ENCODE peak calls at places on chromosomes 7 and 10, in four cellular contexts. One of them, this sample, is unnamed.

GRCh38 chr10:93707623-93708022 is 5.2 kb upstream of the FRA10AC1 start:
- DNase-seq in esophagus squamous epithelium: no peak
- DNase-seq in cardiac muscle cell: no peak
- DNase-seq in A549: no peak
- DNase-seq in this sample: no peak

GRCh38 chr7:140005754-140006503 is 56.8 kb downstream of the PARP12 start:
- DNase-seq in esophagus squamous epithelium: no peak
- DNase-seq in cardiac muscle cell: peak; percentile 65
- DNase-seq in A549: peak; percentile 64
- DNase-seq in this sample: peak; percentile 90

GRCh38 chr7:45082031-45082830 is 6.5 kb downstream of the NACAD start:
- DNase-seq in A549: no peak
- DNase-seq in cardiac muscle cell: no peak
- DNase-seq in esophagus squamous epithelium: no peak
- DNase-seq in this sample: no peak

GRCh38 chr10:79129361-79129997 is 60.7 kb downstream of the ZMIZ1 start:
- DNase-seq in esophagus squamous epithelium: no peak
- DNase-seq in A549: no peak
- DNase-seq in cardiac muscle cell: peak; percentile 73
- DNase-seq in this sample: peak; percentile 93

GRCh38 chr10:42980553-42981357 is 96.1 kb upstream of the RET start:
- DNase-seq in cardiac muscle cell: no peak
- DNase-seq in esophagus squamous epithelium: no peak
- DNase-seq in A549: no peak
- DNase-seq in this sample: peak; percentile 81

GRCh38 chr10:92573091-92573797 is 649 bp downstream of the IDE start:
- DNase-seq in A549: peak; percentile 54
- DNase-seq in esophagus squamous epithelium: no peak
- DNase-seq in cardiac muscle cell: peak; percentile 47
- DNase-seq in this sample: peak; percentile 67

GRCh38 chr10:93718937-93719725 is 16.7 kb upstream of the FRA10AC1 start:
- DNase-seq in esophagus squamous epithelium: no peak
- DNase-seq in cardiac muscle cell: peak; percentile 15
- DNase-seq in A549: no peak
- DNase-seq in this sample: no peak

GRCh38 chr7:108211382-108212201 is 81.4 kb upstream of the LAMB4 start:
- DNase-seq in cardiac muscle cell: no peak
- DNase-seq in esophagus squamous epithelium: no peak
- DNase-seq in A549: peak; percentile 96
- DNase-seq in this sample: no peak

GRCh38 chr10:102119417-102120141 is 589 bp downstream of the LDB1 start:
- DNase-seq in A549: peak; percentile 70
- DNase-seq in cardiac muscle cell: peak; percentile 72
- DNase-seq in esophagus squamous epithelium: no peak
- DNase-seq in this sample: peak; percentile 98

DNA sequence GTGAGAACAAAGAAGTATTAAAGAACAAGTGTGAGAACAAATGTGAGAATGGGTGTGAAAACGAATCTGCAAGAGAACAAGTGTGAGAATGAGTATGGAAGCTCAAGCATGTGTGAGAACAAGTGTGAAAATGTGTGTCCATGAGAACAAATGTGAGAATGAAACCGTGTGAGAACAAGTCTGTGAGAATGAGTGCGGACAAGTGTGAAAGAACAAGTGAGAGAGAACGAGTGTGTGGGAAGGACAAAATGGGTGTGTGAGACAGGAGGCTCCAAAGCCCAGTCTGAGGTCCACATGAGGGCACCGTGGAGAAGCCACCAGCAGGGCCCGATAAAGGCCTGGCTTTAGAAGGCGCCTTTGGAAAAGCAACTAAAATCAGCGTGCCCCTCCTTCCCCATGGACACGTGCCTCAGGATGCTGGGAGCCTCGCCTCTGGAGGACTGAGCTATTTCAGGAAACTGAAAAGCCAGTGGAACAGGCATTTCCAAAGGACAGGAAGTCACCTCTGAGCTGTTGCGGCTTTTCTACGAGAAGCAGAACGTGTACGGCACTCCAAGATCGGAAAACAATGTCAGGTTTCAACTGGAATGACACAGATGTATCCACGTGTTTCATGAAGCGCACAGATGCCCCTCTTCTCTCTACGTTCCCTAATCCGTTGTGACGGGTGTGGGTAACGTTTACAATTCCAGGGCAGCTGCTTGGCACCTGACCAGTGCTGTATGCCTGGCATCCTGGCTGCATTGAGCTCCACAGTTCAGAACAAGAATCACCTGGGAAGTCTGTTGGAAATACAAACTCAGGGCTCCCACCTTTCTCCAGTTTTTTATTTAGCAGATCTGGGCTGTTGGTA is 46.4 kb downstream of the ESYT2 start:
- DNase-seq in A549: peak; percentile 75
- DNase-seq in cardiac muscle cell: peak; percentile 66
- DNase-seq in esophagus squamous epithelium: no peak
- DNase-seq in this sample: peak; percentile 82
- H3K4me1 ChIP-seq in A549: peaks cover 10% of the 10 kb centered on the region
- H3K4me1 ChIP-seq in cardiac muscle cell: peaks cover 9% of the 10 kb centered on the region
- H3K4me1 ChIP-seq in esophagus squamous epithelium: peaks cover 12% of the 10 kb centered on the region
- H3K4me1 ChIP-seq in this sample: peaks cover 2% of the 10 kb centered on the region

DNA sequence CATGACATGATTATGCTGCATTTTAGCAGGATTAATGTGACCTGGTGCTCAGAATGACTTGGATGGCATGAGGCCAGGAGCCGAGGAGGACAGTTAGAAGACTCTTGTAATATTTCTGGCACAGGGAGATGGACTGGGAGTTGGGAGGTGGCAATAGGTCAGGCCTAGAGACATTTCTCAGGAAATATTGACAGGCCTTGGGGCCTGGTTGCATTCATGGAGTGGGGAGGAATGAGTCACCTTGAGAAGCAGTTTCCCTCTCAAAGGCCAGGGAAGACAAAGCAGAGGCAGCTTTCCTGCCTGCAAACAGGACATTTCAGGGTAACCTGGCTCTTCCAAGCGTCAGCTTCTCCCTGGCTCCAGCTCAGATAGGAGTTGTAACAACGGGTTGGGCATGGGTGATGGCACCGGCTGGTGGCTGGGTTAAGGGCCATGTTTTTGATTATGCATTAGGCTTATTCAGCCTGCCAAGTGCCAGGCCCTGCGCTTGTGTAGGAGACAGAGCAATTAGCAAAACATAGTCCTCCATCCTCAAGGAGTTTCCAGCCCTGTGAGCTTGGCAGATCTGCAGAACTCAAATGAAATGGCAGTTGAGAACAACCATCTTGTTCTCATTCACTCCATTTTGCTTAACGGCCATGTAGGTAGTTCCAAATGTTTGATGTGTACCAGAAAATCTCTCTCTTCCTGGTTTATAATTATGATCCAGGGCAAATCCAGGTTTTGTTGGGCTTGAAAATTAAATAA is 38.2 kb downstream of the HK1 start:
- DNase-seq in cardiac muscle cell: no peak
- DNase-seq in esophagus squamous epithelium: no peak
- DNase-seq in A549: no peak
- DNase-seq in this sample: peak; percentile 92
- H3K4me1 ChIP-seq in cardiac muscle cell: peaks cover 40% of the 10 kb centered on the region
- H3K4me1 ChIP-seq in esophagus squamous epithelium: peaks cover 38% of the 10 kb centered on the region
- H3K4me1 ChIP-seq in A549: peaks cover 33% of the 10 kb centered on the region
- H3K4me1 ChIP-seq in this sample: peaks cover 31% of the 10 kb centered on the region

DNA sequence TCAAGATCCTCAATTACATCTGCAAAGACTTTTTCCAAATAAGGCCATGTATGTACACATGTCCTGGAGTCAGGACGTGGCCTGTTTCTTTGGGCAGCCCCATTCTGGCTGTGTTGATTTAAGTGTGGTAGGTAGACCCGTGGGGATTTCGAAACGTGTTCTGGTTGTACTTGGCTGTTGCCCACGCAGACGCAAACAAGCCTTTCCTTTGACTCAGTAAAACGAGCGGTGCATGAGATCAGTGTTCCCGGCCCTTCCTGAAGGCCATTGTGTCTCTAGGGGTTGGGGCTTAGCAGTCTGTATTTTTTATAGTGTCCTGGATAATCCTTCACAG is 64.8 kb upstream of the DNAJB6 start:
- DNase-seq in esophagus squamous epithelium: no peak
- DNase-seq in cardiac muscle cell: no peak
- DNase-seq in A549: peak; percentile 64
- DNase-seq in this sample: peak; percentile 97
- H3K4me1 ChIP-seq in esophagus squamous epithelium: peaks cover 25% of the 10 kb centered on the region
- H3K4me1 ChIP-seq in cardiac muscle cell: no peaks in the 10 kb centered on the region
- H3K4me1 ChIP-seq in A549: peaks cover 20% of the 10 kb centered on the region
- H3K4me1 ChIP-seq in this sample: peaks cover 32% of the 10 kb centered on the region

GRCh38 chr7:151680810-151681209 is 161.1 kb upstream of the RHEB start:
- DNase-seq in cardiac muscle cell: no peak
- DNase-seq in esophagus squamous epithelium: no peak
- DNase-seq in A549: no peak
- DNase-seq in this sample: peak; percentile 85

GRCh38 chr7:151679868-151680534 is 160.3 kb upstream of the RHEB start:
- DNase-seq in A549: no peak
- DNase-seq in esophagus squamous epithelium: no peak
- DNase-seq in cardiac muscle cell: no peak
- DNase-seq in this sample: peak; percentile 2

GRCh38 chr7:151677581-151678226 is 158.0 kb upstream of the RHEB start:
- DNase-seq in cardiac muscle cell: no peak
- DNase-seq in A549: no peak
- DNase-seq in esophagus squamous epithelium: no peak
- DNase-seq in this sample: peak; percentile 5

GRCh38 chr7:151678227-151678604 is 158.5 kb upstream of the RHEB start:
- DNase-seq in A549: no peak
- DNase-seq in cardiac muscle cell: no peak
- DNase-seq in esophagus squamous epithelium: no peak
- DNase-seq in this sample: peak; percentile 3

GRCh38 chr7:151679073-151679708 is 159.5 kb upstream of the RHEB start:
- DNase-seq in cardiac muscle cell: no peak
- DNase-seq in A549: no peak
- DNase-seq in esophagus squamous epithelium: no peak
- DNase-seq in this sample: peak; percentile 46
- H3K4me1 ChIP-seq in cardiac muscle cell: peaks cover 15% of the 10 kb centered on the region
- H3K4me1 ChIP-seq in A549: peaks cover 3% of the 10 kb centered on the region
- H3K4me1 ChIP-seq in esophagus squamous epithelium: peaks cover 40% of the 10 kb centered on the region
- H3K4me1 ChIP-seq in this sample: peaks cover 2% of the 10 kb centered on the region

GRCh38 chr7:106070201-106070551 is 41.9 kb downstream of the SYPL1 start:
- DNase-seq in cardiac muscle cell: no peak
- DNase-seq in A549: no peak
- DNase-seq in esophagus squamous epithelium: no peak
- DNase-seq in this sample: no peak
- H3K4me1 ChIP-seq in cardiac muscle cell: peaks cover 13% of the 10 kb centered on the region
- H3K4me1 ChIP-seq in A549: peaks cover 11% of the 10 kb centered on the region
- H3K4me1 ChIP-seq in esophagus squamous epithelium: peaks cover 76% of the 10 kb centered on the region
- H3K4me1 ChIP-seq in this sample: peaks cover 15% of the 10 kb centered on the region

DNA sequence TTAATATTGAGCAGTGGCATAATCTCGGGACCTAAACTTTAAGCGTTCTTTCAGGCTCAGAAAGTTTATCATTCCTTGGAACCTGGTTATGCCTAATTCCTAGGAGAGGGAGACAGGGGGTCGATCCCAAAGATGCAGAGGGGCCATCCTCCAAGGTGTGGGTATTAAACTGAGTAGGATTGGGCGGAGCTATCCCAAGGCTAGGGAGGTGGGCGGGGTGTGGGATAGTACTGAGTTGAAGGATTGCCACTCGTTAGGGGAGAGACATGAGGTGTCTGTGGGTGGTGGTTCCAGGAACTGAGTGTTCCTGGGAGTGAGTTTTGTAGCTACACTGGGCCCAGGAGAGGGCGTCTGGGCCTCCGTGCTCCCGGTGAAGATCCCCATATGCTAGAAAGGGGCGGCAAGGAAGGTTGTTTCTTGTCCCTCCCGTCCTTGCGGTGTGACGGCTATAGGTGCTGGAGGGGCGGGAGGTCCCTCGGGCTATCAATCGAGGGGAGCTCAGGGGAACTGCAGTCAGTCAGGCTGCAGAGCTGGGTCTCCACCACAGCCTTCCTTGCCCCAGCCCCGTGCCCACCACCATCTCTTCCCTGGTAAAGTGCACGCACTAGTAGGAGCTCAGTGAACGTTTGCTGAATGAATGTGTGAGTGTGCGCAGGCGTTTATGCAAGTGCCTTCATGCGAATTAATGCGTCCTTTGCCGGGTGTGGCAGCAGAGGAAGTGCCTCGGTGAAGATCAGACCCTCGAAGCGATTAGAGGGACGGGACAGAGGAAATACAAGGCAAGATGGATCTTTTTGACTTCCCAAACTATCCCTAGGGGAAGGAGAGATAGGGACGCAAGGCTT is 3.0 kb upstream of the HMX2 start:
- DNase-seq in cardiac muscle cell: no peak
- DNase-seq in esophagus squamous epithelium: no peak
- DNase-seq in A549: no peak
- DNase-seq in this sample: peak; percentile 93
- H3K4me1 ChIP-seq in cardiac muscle cell: peaks cover 4% of the 10 kb centered on the region
- H3K4me1 ChIP-seq in esophagus squamous epithelium: peaks cover 28% of the 10 kb centered on the region
- H3K4me1 ChIP-seq in A549: peaks cover 11% of the 10 kb centered on the region
- H3K4me1 ChIP-seq in this sample: no peaks in the 10 kb centered on the region

GRCh38 chr7:20240080-20240926 is 23.1 kb upstream of the MACC1 start:
- DNase-seq in A549: no peak
- DNase-seq in cardiac muscle cell: no peak
- DNase-seq in esophagus squamous epithelium: no peak
- DNase-seq in this sample: no peak
- H3K4me1 ChIP-seq in A549: no peaks in the 10 kb centered on the region
- H3K4me1 ChIP-seq in cardiac muscle cell: no peaks in the 10 kb centered on the region
- H3K4me1 ChIP-seq in esophagus squamous epithelium: peaks cover 12% of the 10 kb centered on the region
- H3K4me1 ChIP-seq in this sample: peaks cover 21% of the 10 kb centered on the region

DNA sequence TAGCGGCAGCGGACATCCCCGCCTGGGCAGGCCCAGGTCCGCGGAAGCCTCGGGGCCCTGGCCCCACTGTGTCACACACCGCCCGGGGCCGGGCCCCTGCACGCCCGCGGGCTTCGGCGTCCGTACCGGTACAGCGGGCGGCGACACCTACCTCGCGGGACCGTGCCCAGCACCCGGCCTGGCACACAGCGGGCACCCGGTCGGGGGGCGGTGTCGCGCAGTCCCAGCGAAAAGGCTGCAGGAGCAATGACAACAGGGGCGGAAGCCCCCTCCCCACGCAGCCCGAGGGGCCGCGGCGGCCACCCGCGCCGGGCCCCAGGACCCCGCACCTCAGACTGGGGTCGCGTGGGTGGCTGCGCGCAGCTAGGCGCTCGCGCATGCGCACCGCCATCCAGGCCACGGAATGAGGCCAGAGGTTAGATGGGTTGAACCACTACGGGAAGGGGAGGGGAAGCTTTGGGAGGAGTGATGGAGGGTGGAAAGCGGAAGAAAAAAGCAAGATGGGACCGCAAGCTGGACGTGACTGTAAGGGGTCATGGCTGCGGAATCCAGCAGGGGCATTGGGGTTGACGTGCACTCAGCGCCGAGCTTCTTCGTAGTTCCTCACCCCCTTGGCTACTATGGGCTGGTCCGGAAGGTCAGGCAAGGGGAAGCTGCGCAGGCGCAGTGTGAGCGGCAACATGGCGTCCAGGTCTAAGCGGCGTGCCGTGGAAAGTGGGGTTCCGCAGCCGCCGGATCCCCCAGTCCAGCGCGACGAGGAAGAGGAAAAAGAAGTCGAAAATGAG is at the start of the genes BCCIP and UROS:
- DNase-seq in cardiac muscle cell: peak; percentile 95
- DNase-seq in A549: peak; percentile 93
- DNase-seq in esophagus squamous epithelium: peak; percentile 54
- DNase-seq in this sample: peak; percentile 98
- H3K4me1 ChIP-seq in cardiac muscle cell: peaks cover 5% of the 10 kb centered on the region
- H3K4me1 ChIP-seq in A549: peaks cover 25% of the 10 kb centered on the region
- H3K4me1 ChIP-seq in esophagus squamous epithelium: peaks cover 29% of the 10 kb centered on the region
- H3K4me1 ChIP-seq in this sample: peaks cover 27% of the 10 kb centered on the region

This sample was measured in osteoblast.